ENCODE peak calls at places on chromosomes 16 and 17, in eight cellular contexts. S, A, Z, Q, J, C, R and V are unnamed samples.

GRCh38 chr16:56068314-56068713 is 123.0 kb upstream of the GNAO1 start:
- DNase-seq in Q (peak), R (no peak), J (no peak), C (no peak), Z (no peak), S (no peak), A (no peak), V (no peak)

GRCh38 chr16:77171750-77172635 is 19.0 kb upstream of the MON1B start:
- DNase-seq in S (no peak), Q (peak), Z (no peak), J (no peak), R (no peak), C (peak), A (peak), V (no peak)

GRCh38 chr17:17819561-17819995 is 17.2 kb downstream of the SREBF1 start:
- DNase-seq in S (peak), C (no peak), R (peak), A (peak), Z (no peak), Q (no peak), J (peak), V (no peak)

GRCh38 chr17:6323626-6324356 is 111.1 kb downstream of the AIPL1 start:
- DNase-seq in S (no peak), R (no peak), Q (peak), A (no peak), J (no peak), Z (no peak), C (no peak), V (peak)

GRCh38 chr16:57878586-57878985 is 76.3 kb upstream of the KIFC3 start:
- DNase-seq in Z (no peak), R (no peak), S (no peak), J (no peak), A (no peak), Q (no peak), C (no peak), V (no peak)

GRCh38 chr17:57612202-57613071 is 132.7 kb downstream of the CCDC182 start:
- DNase-seq in J (peak), C (no peak), Q (peak), S (no peak), Z (no peak), A (no peak), R (no peak), V (no peak)

GRCh38 chr16:35142809-35143192 is 1683.4 kb downstream of the TP53TG3F start:
- DNase-seq in R (no peak), C (no peak), A (no peak), J (no peak), Z (no peak), Q (no peak), S (no peak), V (no peak)

GRCh38 chr17:11485802-11486421 is 112.4 kb upstream of the DNAH9 start:
- DNase-seq in S (no peak), A (no peak), J (no peak), Q (peak), R (no peak), C (no peak), Z (no peak), V (no peak)

GRCh38 chr16:24988593-24989338 is 26.4 kb downstream of the ARHGAP17 start:
- DNase-seq in C (no peak), Z (no peak), J (no peak), R (no peak), Q (peak), S (no peak), A (peak), V (peak)

GRCh38 chr16:54015147-54015546 is 271.4 kb downstream of the IRX3 start:
- DNase-seq in Q (no peak), J (no peak), C (no peak), S (no peak), Z (no peak), R (no peak), A (no peak), V (no peak)

GRCh38 chr17:45093444-45094110 is 32.5 kb downstream of the NMT1 start:
- DNase-seq in R (no peak), J (no peak), Z (no peak), Q (no peak), A (no peak), C (no peak), S (no peak), V (no peak)

GRCh38 chr17:50079334-50080095 is 15.6 kb upstream of the PDK2 start:
- DNase-seq in J (no peak), Z (no peak), A (peak), S (no peak), R (no peak), C (no peak), Q (no peak), V (no peak)

GRCh38 chr17:77376795-77377751 is 236.3 kb downstream of the SEC14L1 start:
- DNase-seq in Z (no peak), C (no peak), S (no peak), R (no peak), A (no peak), Q (peak), J (no peak), V (no peak)

GRCh38 chr16:57589374-57589773 is 39.1 kb upstream of the ADGRG1 start:
- DNase-seq in J (no peak), A (no peak), Z (no peak), Q (no peak), R (no peak), S (no peak), C (no peak), V (no peak)

GRCh38 chr16:82612263-82612662 is 14.5 kb upstream of the CDH13 start:
- DNase-seq in A (no peak), Z (no peak), R (no peak), Q (no peak), J (no peak), C (no peak), S (no peak), V (no peak)

GRCh38 chr17:20302191-20302917 is 165.0 kb downstream of the LGALS9B start:
- DNase-seq in J (no peak), S (no peak), Q (peak), Z (no peak), R (no peak), A (no peak), C (no peak), V (no peak)

GRCh38 chr17:66494023-66494803 is 191.8 kb downstream of the PRKCA start:
- DNase-seq in S (no peak), Q (no peak), A (no peak), Z (no peak), R (no peak), C (peak), J (no peak), V (no peak)

GRCh38 chr17:74547736-74548135 is 1.8 kb upstream of the CD300C start:
- DNase-seq in R (no peak), J (no peak), Q (no peak), A (peak), C (no peak), Z (no peak), S (no peak), V (no peak)